ENCODE peak calls at places on chromosomes 7 and 10, in five cellular contexts. C is HTR-8/SVneo, Y is AG20443, E is SIG-M5, Z is midbrain. S is an unnamed sample.

GRCh38 chr10:89867964-89868363 is 166.6 kb downstream of the KIF20B start:
- DNase-seq in C (no peak), Y (no peak), E (no peak), Z (no peak), S (no peak)

GRCh38 chr7:5769571-5769970 is 11.9 kb downstream of the RNF216 start:
- DNase-seq in C (no peak), Y (no peak), E (no peak), Z (no peak), S (peak; percentile 48)

GRCh38 chr10:75229961-75230360 is 5.8 kb downstream of the COMTD1 start:
- DNase-seq in C (no peak), Y (no peak), E (no peak), Z (no peak), S (no peak)

GRCh38 chr10:101444499-101444898 is 90.5 kb downstream of the BTRC start:
- DNase-seq in C (no peak), Y (no peak), E (no peak), Z (no peak), S (no peak)

GRCh38 chr7:44990520-44991023 is 9.4 kb upstream of the CCM2 start:
- DNase-seq in C (no peak), Y (peak; percentile 32), E (no peak), Z (no peak), S (no peak)

GRCh38 chr10:22723343-22723779 is 9.0 kb upstream of the PIP4K2A start:
- DNase-seq in C (no peak), Y (no peak), E (peak; percentile 21), Z (no peak), S (no peak)

GRCh38 chr7:73817121-73817520 is 13.7 kb upstream of the CLDN4 start:
- DNase-seq in C (no peak), Y (no peak), E (no peak), Z (no peak), S (no peak)

GRCh38 chr10:70812814-70813213 is 2.9 kb upstream of the SGPL1 start:
- DNase-seq in C (no peak), Y (no peak), E (no peak), Z (no peak), S (no peak)

GRCh38 chr7:129166745-129167144 is 21.7 kb upstream of the SMO start:
- DNase-seq in C (no peak), Y (no peak), E (no peak), Z (no peak), S (no peak)

GRCh38 chr10:87850742-87851205 is 12.6 kb downstream of the KLLN start:
- DNase-seq in C (peak; percentile 35), Y (peak; percentile 74), E (no peak), Z (peak; percentile 36), S (peak; percentile 42)

GRCh38 chr10:22803201-22803895 is 89.0 kb upstream of the PIP4K2A start:
- DNase-seq in C (no peak), Y (peak; percentile 39), E (no peak), Z (no peak), S (no peak)

GRCh38 chr10:103548581-103549348 is 55.3 kb downstream of the NEURL1 start:
- DNase-seq in C (no peak), Y (no peak), E (no peak), Z (no peak), S (no peak)

GRCh38 chr7:39950473-39951155 is 558 bp downstream of the CDK13 start:
- DNase-seq in C (no peak), Y (peak; percentile 59), E (no peak), Z (peak; percentile 30), S (no peak)

GRCh38 chr7:95269640-95270039 is 54.7 kb downstream of the PON1 start:
- DNase-seq in C (no peak), Y (no peak), E (no peak), Z (no peak), S (no peak)

GRCh38 chr7:6443372-6443941 is 4.3 kb downstream of the DAGLB start:
- DNase-seq in C (peak; percentile 86), Y (peak; percentile 81), E (no peak), Z (no peak), S (peak; percentile 36)

S was measured in MG63.